ENCODE peak calls at places on chromosome 11, in four cellular contexts. I, S, R and Y are unnamed samples. For H3K4me1, the result is how much of the 10 kb centered on the place peaks cover.

GRCh38 chr11:36817336-36817965 is 219.4 kb upstream of the RAG2 start:
- DNase-seq in I (no peak), S (no peak), R (no peak), Y (no peak)

GRCh38 chr11:74485868-74486267 is 7.7 kb downstream of the LIPT2 start:
- DNase-seq in I (no peak), S (no peak), R (no peak), Y (no peak)

GRCh38 chr11:83827940-83828554 is 541.9 kb upstream of the CCDC90B start:
- DNase-seq in I (no peak), S (no peak), R (no peak), Y (no peak)

GRCh38 chr11:15584158-15584557 is 469.4 kb downstream of the INSC start:
- DNase-seq in I (no peak), S (no peak), R (no peak), Y (no peak)

GRCh38 chr11:46477136-46477535 is 85.6 kb upstream of the CHRM4 start:
- DNase-seq in I (no peak), S (no peak), R (no peak), Y (no peak)

GRCh38 chr11:65132988-65133700 is 1.2 kb downstream of the SYVN1 start:
- DNase-seq in I (no peak), S (no peak), R (peak), Y (peak)

GRCh38 chr11:102599642-102600261 is 25.4 kb downstream of the MMP20 start:
- DNase-seq in I (no peak), S (no peak), R (no peak), Y (no peak)

GRCh38 chr11:97717922-97718321 is 1302.8 kb upstream of the CNTN5 start:
- DNase-seq in I (no peak), S (no peak), R (no peak), Y (peak)

GRCh38 chr11:108224908-108225786 is 2.3 kb downstream of the ATM start:
- DNase-seq in I (no peak), S (no peak), R (no peak), Y (no peak)

GRCh38 chr11:125251956-125252355 is 87.4 kb downstream of the PKNOX2 start:
- DNase-seq in I (no peak), S (no peak), R (no peak), Y (no peak)

GRCh38 chr11:73761403-73761945 is 600 bp upstream of the RAB6A start:
- DNase-seq in I (no peak), S (peak), R (no peak), Y (peak)

GRCh38 chr11:128865490-128865889 is 1.6 kb downstream of the KCNJ1 start:
- DNase-seq in I (no peak), S (no peak), R (no peak), Y (no peak)

GRCh38 chr11:109015283-109015682 is 350.4 kb downstream of the DDX10 start:
- DNase-seq in I (no peak), S (no peak), R (no peak), Y (no peak)

GRCh38 chr11:128200467-128200866 is 386.9 kb downstream of the ETS1 start:
- DNase-seq in I (no peak), S (no peak), R (no peak), Y (no peak)

GRCh38 chr11:104043678-104044239 is 7.3 kb downstream of the DDI1 start:
- DNase-seq in I (no peak), S (no peak), R (no peak), Y (no peak)

GRCh38 chr11:35487532-35488078 is 37.8 kb downstream of the PAMR1 start:
- DNase-seq in I (no peak), S (no peak), R (no peak), Y (no peak)

GRCh38 chr11:37322333-37323194 is 724.5 kb upstream of the RAG2 start:
- DNase-seq in I (no peak), S (no peak), R (no peak), Y (no peak)

GRCh38 chr11:2668876-2669275 is 30.9 kb downstream of the KCNQ1OT1 start:
- DNase-seq in I (peak), S (no peak), R (peak), Y (no peak)

GRCh38 chr11:13271060-13271693 is 6.4 kb upstream of the BMAL1 start:
- DNase-seq in I (no peak), S (no peak), R (no peak), Y (no peak)

GRCh38 chr11:32259641-32260081 is 168.8 kb downstream of the RCN1 start:
- DNase-seq in I (peak), S (no peak), R (no peak), Y (peak)

GRCh38 chr11:18720086-18720810 is 5.7 kb downstream of the IGSF22 start:
- DNase-seq in I (no peak), S (no peak), R (no peak), Y (no peak)

GRCh38 chr11:8080674-8081590 is at the start of gene TUB:
- DNase-seq in I (no peak), S (no peak), R (peak), Y (no peak)

GRCh38 chr11:61657566-61657965 is 22.6 kb upstream of the DAGLA start:
- DNase-seq in I (no peak), S (no peak), R (no peak), Y (no peak)

GRCh38 chr11:10329935-10330334 is 25.1 kb downstream of the ADM start:
- DNase-seq in I (no peak), S (no peak), R (no peak), Y (no peak)

GRCh38 chr11:17540807-17541206 is 3.4 kb downstream of the USH1C start:
- DNase-seq in I (no peak), S (no peak), R (no peak), Y (no peak)

GRCh38 chr11:70145025-70145529 is 58.0 kb upstream of the FADD start:
- DNase-seq in I (no peak), S (no peak), R (no peak), Y (no peak)

GRCh38 chr11:40797981-40798380 is 661.5 kb downstream of the LRRC4C start:
- DNase-seq in I (no peak), S (no peak), R (no peak), Y (no peak)

GRCh38 chr11:66720223-66720898 is 8.7 kb downstream of the SPTBN2 start:
- DNase-seq in I (no peak), S (no peak), R (peak), Y (peak)

GRCh38 chr11:132448334-132448995 is 1078.0 kb downstream of the NTM start:
- DNase-seq in I (no peak), S (no peak), R (no peak), Y (no peak)
- H3K27ac ChIP-seq in I (no peak), S (no peak), R (no peak), Y (no peak)

GRCh38 chr11:45067966-45068365 is 78.5 kb upstream of the PRDM11 start:
- DNase-seq in I (no peak), S (no peak), R (no peak), Y (no peak)
- H3K4me1 ChIP-seq in I (under half), S (under half), R (under half), Y (under half)

GRCh38 chr11:43806976-43807375 is 73.7 kb upstream of the ALKBH3 start:
- DNase-seq in I (no peak), S (no peak), R (no peak), Y (no peak)

GRCh38 chr11:43803766-43804165 is 76.9 kb upstream of the ALKBH3 start:
- DNase-seq in I (no peak), S (no peak), R (no peak), Y (no peak)

GRCh38 chr11:43797866-43798265 is 82.8 kb upstream of the ALKBH3 start:
- DNase-seq in I (no peak), S (no peak), R (no peak), Y (no peak)

GRCh38 chr11:43797337-43797736 is 83.3 kb upstream of the ALKBH3 start:
- DNase-seq in I (no peak), S (no peak), R (no peak), Y (no peak)

GRCh38 chr11:43802509-43802908 is 78.1 kb upstream of the ALKBH3 start:
- DNase-seq in I (no peak), S (no peak), R (no peak), Y (no peak)
- TF ChIP-seq CTCF in I (no peak), S (no peak), R (no peak), Y (peak)

DNA sequence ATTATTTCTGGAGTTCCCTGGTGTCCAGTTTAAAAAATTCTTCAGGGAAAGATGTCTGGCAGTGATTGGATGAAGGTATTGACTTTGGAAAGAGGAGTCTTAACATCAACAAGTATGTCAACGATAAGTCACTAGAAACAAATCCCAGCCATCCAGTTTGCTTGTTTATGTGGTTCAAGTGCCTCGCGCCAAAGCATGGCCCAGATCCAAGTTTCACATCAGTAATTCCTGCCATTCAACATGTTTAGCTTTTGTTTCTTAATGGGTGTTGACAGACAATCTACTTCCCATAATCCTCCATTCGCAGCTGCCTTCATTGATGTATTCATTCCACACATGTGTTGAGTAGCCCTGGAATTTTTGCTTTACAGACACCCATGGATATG is 77.8 kb downstream of the UBASH3B start:
- DNase-seq in I (peak), S (no peak), R (no peak), Y (peak)
- H3K27ac ChIP-seq in I (no peak), S (no peak), R (no peak), Y (no peak)

GRCh38 chr11:44615041-44615513 is 49.6 kb downstream of the CD82 start:
- DNase-seq in I (no peak), S (no peak), R (no peak), Y (peak)
- H3K4me1 ChIP-seq in I (half or more), S (half or more), R (under half), Y (under half)